ENCODE peak calls at places on chromosomes 2 and 18, in ten cellular contexts. One of them, this sample, is unnamed.

GRCh38 chr2:236090027-236090382 is 78.2 kb downstream of the GBX2 start:
- DNase-seq in bronchial epithelial cell: no peak
- DNase-seq in heart right ventricle: no peak
- DNase-seq in AG09319: no peak
- DNase-seq in fibroblast of villous mesenchyme: no peak
- DNase-seq in B cell: no peak
- DNase-seq in CD4-positive, alpha-beta T cell: no peak
- DNase-seq in WERI-Rb-1: no peak
- DNase-seq in Calu3: no peak
- DNase-seq in PC-9: no peak
- DNase-seq in this sample: no peak

GRCh38 chr2:143994936-143995335 is 525.0 kb downstream of the ZEB2 start:
- DNase-seq in heart right ventricle: no peak
- DNase-seq in bronchial epithelial cell: no peak
- DNase-seq in fibroblast of villous mesenchyme: no peak
- DNase-seq in PC-9: no peak
- DNase-seq in AG09319: no peak
- DNase-seq in CD4-positive, alpha-beta T cell: no peak
- DNase-seq in B cell: no peak
- DNase-seq in Calu3: no peak
- DNase-seq in WERI-Rb-1: no peak
- DNase-seq in this sample: no peak

GRCh38 chr2:160406591-160407392 is 86.8 kb downstream of the RBMS1 start:
- DNase-seq in B cell: peak
- DNase-seq in heart right ventricle: peak
- DNase-seq in AG09319: no peak
- DNase-seq in Calu3: peak
- DNase-seq in fibroblast of villous mesenchyme: peak
- DNase-seq in PC-9: peak
- DNase-seq in CD4-positive, alpha-beta T cell: peak
- DNase-seq in WERI-Rb-1: peak
- DNase-seq in bronchial epithelial cell: peak
- DNase-seq in this sample: no peak

GRCh38 chr2:205654878-205655601 is 27.3 kb upstream of the NRP2 start:
- DNase-seq in Calu3: no peak
- DNase-seq in WERI-Rb-1: no peak
- DNase-seq in bronchial epithelial cell: peak
- DNase-seq in heart right ventricle: no peak
- DNase-seq in B cell: no peak
- DNase-seq in AG09319: no peak
- DNase-seq in PC-9: no peak
- DNase-seq in fibroblast of villous mesenchyme: peak
- DNase-seq in CD4-positive, alpha-beta T cell: no peak
- DNase-seq in this sample: no peak

GRCh38 chr18:59744271-59744721 is 47.1 kb upstream of the CCBE1 start:
- DNase-seq in PC-9: no peak
- DNase-seq in heart right ventricle: no peak
- DNase-seq in WERI-Rb-1: no peak
- DNase-seq in CD4-positive, alpha-beta T cell: no peak
- DNase-seq in B cell: no peak
- DNase-seq in bronchial epithelial cell: peak
- DNase-seq in Calu3: no peak
- DNase-seq in AG09319: peak
- DNase-seq in fibroblast of villous mesenchyme: peak
- DNase-seq in this sample: peak

GRCh38 chr2:152098033-152098797 is 629 bp downstream of the CACNB4 start:
- DNase-seq in AG09319: no peak
- DNase-seq in B cell: no peak
- DNase-seq in PC-9: peak
- DNase-seq in bronchial epithelial cell: no peak
- DNase-seq in CD4-positive, alpha-beta T cell: no peak
- DNase-seq in WERI-Rb-1: no peak
- DNase-seq in fibroblast of villous mesenchyme: peak
- DNase-seq in Calu3: peak
- DNase-seq in heart right ventricle: peak
- DNase-seq in this sample: no peak

GRCh38 chr2:42917374-42918017 is 125.1 kb upstream of the HAAO start:
- DNase-seq in WERI-Rb-1: no peak
- DNase-seq in B cell: no peak
- DNase-seq in fibroblast of villous mesenchyme: peak
- DNase-seq in CD4-positive, alpha-beta T cell: no peak
- DNase-seq in Calu3: no peak
- DNase-seq in bronchial epithelial cell: no peak
- DNase-seq in heart right ventricle: peak
- DNase-seq in PC-9: peak
- DNase-seq in AG09319: no peak
- DNase-seq in this sample: no peak

GRCh38 chr2:43161650-43162542 is 64.5 kb downstream of the ZFP36L2 start:
- DNase-seq in CD4-positive, alpha-beta T cell: no peak
- DNase-seq in WERI-Rb-1: no peak
- DNase-seq in fibroblast of villous mesenchyme: no peak
- DNase-seq in PC-9: no peak
- DNase-seq in B cell: peak
- DNase-seq in bronchial epithelial cell: no peak
- DNase-seq in Calu3: no peak
- DNase-seq in heart right ventricle: no peak
- DNase-seq in AG09319: no peak
- DNase-seq in this sample: no peak

GRCh38 chr18:11719621-11720020 is 30.6 kb downstream of the GNAL start:
- DNase-seq in AG09319: no peak
- DNase-seq in heart right ventricle: no peak
- DNase-seq in WERI-Rb-1: no peak
- DNase-seq in CD4-positive, alpha-beta T cell: no peak
- DNase-seq in bronchial epithelial cell: no peak
- DNase-seq in B cell: no peak
- DNase-seq in fibroblast of villous mesenchyme: no peak
- DNase-seq in PC-9: no peak
- DNase-seq in Calu3: no peak
- DNase-seq in this sample: no peak

GRCh38 chr2:28408764-28409599 is 16.3 kb downstream of the FOSL2 start:
- DNase-seq in fibroblast of villous mesenchyme: peak
- DNase-seq in bronchial epithelial cell: peak
- DNase-seq in PC-9: peak
- DNase-seq in AG09319: no peak
- DNase-seq in Calu3: peak
- DNase-seq in CD4-positive, alpha-beta T cell: peak
- DNase-seq in B cell: no peak
- DNase-seq in heart right ventricle: no peak
- DNase-seq in WERI-Rb-1: no peak
- DNase-seq in this sample: no peak

GRCh38 chr2:212649646-212650045 is 111.0 kb upstream of the ERBB4 start:
- DNase-seq in CD4-positive, alpha-beta T cell: no peak
- DNase-seq in heart right ventricle: no peak
- DNase-seq in bronchial epithelial cell: no peak
- DNase-seq in WERI-Rb-1: no peak
- DNase-seq in fibroblast of villous mesenchyme: no peak
- DNase-seq in B cell: no peak
- DNase-seq in AG09319: no peak
- DNase-seq in Calu3: no peak
- DNase-seq in PC-9: no peak
- DNase-seq in this sample: no peak

GRCh38 chr18:77870894-77871293 is 621.2 kb downstream of the GALR1 start:
- DNase-seq in bronchial epithelial cell: no peak
- DNase-seq in PC-9: no peak
- DNase-seq in AG09319: no peak
- DNase-seq in WERI-Rb-1: no peak
- DNase-seq in fibroblast of villous mesenchyme: no peak
- DNase-seq in CD4-positive, alpha-beta T cell: no peak
- DNase-seq in Calu3: no peak
- DNase-seq in B cell: no peak
- DNase-seq in heart right ventricle: no peak
- DNase-seq in this sample: no peak

GRCh38 chr18:77865853-77866252 is 616.2 kb downstream of the GALR1 start:
- DNase-seq in PC-9: no peak
- DNase-seq in CD4-positive, alpha-beta T cell: no peak
- DNase-seq in Calu3: no peak
- DNase-seq in AG09319: no peak
- DNase-seq in heart right ventricle: no peak
- DNase-seq in fibroblast of villous mesenchyme: no peak
- DNase-seq in WERI-Rb-1: no peak
- DNase-seq in B cell: no peak
- DNase-seq in bronchial epithelial cell: no peak
- DNase-seq in this sample: no peak

GRCh38 chr18:77862358-77862757 is 612.7 kb downstream of the GALR1 start:
- DNase-seq in Calu3: no peak
- DNase-seq in fibroblast of villous mesenchyme: no peak
- DNase-seq in PC-9: no peak
- DNase-seq in bronchial epithelial cell: no peak
- DNase-seq in B cell: no peak
- DNase-seq in WERI-Rb-1: no peak
- DNase-seq in CD4-positive, alpha-beta T cell: no peak
- DNase-seq in heart right ventricle: no peak
- DNase-seq in AG09319: no peak
- DNase-seq in this sample: no peak

GRCh38 chr18:77870238-77870637 is 620.6 kb downstream of the GALR1 start:
- DNase-seq in CD4-positive, alpha-beta T cell: no peak
- DNase-seq in B cell: no peak
- DNase-seq in PC-9: no peak
- DNase-seq in heart right ventricle: peak
- DNase-seq in WERI-Rb-1: no peak
- DNase-seq in fibroblast of villous mesenchyme: no peak
- DNase-seq in Calu3: no peak
- DNase-seq in AG09319: no peak
- DNase-seq in bronchial epithelial cell: no peak
- DNase-seq in this sample: no peak

GRCh38 chr18:77866309-77866708 is 616.7 kb downstream of the GALR1 start:
- DNase-seq in bronchial epithelial cell: no peak
- DNase-seq in Calu3: no peak
- DNase-seq in CD4-positive, alpha-beta T cell: no peak
- DNase-seq in WERI-Rb-1: no peak
- DNase-seq in B cell: no peak
- DNase-seq in PC-9: no peak
- DNase-seq in fibroblast of villous mesenchyme: no peak
- DNase-seq in heart right ventricle: no peak
- DNase-seq in AG09319: no peak
- DNase-seq in this sample: no peak
- TF ChIP-seq CTCF in bronchial epithelial cell: no peak
- TF ChIP-seq CTCF in Calu3: no peak
- TF ChIP-seq CTCF in CD4-positive, alpha-beta T cell: no peak
- TF ChIP-seq CTCF in WERI-Rb-1: peak
- TF ChIP-seq CTCF in B cell: no peak
- TF ChIP-seq CTCF in PC-9: no peak
- TF ChIP-seq CTCF in fibroblast of villous mesenchyme: no peak
- TF ChIP-seq CTCF in heart right ventricle: no peak
- TF ChIP-seq CTCF in AG09319: no peak
- TF ChIP-seq CTCF in this sample: no peak

DNA sequence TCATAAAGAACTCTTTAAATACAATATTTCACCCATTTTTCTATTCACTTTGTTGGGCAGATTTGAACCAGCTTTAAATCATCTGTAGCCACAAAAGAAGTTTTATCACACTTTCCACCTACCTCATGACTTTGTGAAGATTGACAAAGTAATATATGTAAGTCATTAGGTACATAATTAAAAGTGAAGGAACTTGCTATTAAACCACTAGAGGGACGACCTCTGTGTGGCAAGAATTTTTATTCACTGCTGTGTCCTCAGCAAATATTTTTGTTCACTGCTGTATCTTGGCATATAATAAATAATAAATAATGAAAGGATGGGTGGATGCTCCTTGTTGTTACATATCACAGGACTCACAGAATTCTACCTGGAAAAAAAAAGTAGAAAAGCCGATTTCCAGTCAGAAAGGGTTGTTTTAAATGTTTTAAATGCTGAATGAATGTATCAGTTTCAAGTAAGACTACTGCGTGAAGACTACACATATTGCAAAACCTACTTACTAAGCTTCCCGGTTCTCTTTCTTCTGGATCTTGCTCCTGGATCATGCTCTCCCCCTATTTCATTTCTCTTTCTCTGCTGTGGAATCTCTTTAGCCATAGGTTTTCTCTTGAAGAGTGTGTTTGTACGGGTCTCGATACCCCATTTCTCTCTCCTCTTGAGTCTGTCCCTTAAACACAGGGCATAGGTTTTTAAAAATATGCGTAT is 44.8 kb downstream of the KCMF1 start:
- DNase-seq in CD4-positive, alpha-beta T cell: no peak
- DNase-seq in bronchial epithelial cell: no peak
- DNase-seq in PC-9: no peak
- DNase-seq in AG09319: no peak
- DNase-seq in Calu3: no peak
- DNase-seq in WERI-Rb-1: no peak
- DNase-seq in heart right ventricle: no peak
- DNase-seq in B cell: no peak
- DNase-seq in fibroblast of villous mesenchyme: peak
- DNase-seq in this sample: no peak
- TF ChIP-seq CTCF in CD4-positive, alpha-beta T cell: no peak
- TF ChIP-seq CTCF in bronchial epithelial cell: no peak
- TF ChIP-seq CTCF in PC-9: no peak
- TF ChIP-seq CTCF in AG09319: no peak
- TF ChIP-seq CTCF in Calu3: peak
- TF ChIP-seq CTCF in WERI-Rb-1: no peak
- TF ChIP-seq CTCF in heart right ventricle: no peak
- TF ChIP-seq CTCF in B cell: peak
- TF ChIP-seq CTCF in fibroblast of villous mesenchyme: peak
- TF ChIP-seq CTCF in this sample: peak

GRCh38 chr18:70454705-70455322 is 166.0 kb downstream of the SOCS6 start:
- DNase-seq in B cell: no peak
- DNase-seq in AG09319: peak
- DNase-seq in Calu3: peak
- DNase-seq in PC-9: peak
- DNase-seq in CD4-positive, alpha-beta T cell: no peak
- DNase-seq in fibroblast of villous mesenchyme: peak
- DNase-seq in heart right ventricle: no peak
- DNase-seq in WERI-Rb-1: peak
- DNase-seq in bronchial epithelial cell: peak
- DNase-seq in this sample: peak
- TF ChIP-seq CTCF in B cell: peak
- TF ChIP-seq CTCF in AG09319: peak
- TF ChIP-seq CTCF in Calu3: peak
- TF ChIP-seq CTCF in PC-9: peak
- TF ChIP-seq CTCF in CD4-positive, alpha-beta T cell: peak
- TF ChIP-seq CTCF in fibroblast of villous mesenchyme: peak
- TF ChIP-seq CTCF in heart right ventricle: peak
- TF ChIP-seq CTCF in WERI-Rb-1: peak
- TF ChIP-seq CTCF in bronchial epithelial cell: peak
- TF ChIP-seq CTCF in this sample: peak

DNA sequence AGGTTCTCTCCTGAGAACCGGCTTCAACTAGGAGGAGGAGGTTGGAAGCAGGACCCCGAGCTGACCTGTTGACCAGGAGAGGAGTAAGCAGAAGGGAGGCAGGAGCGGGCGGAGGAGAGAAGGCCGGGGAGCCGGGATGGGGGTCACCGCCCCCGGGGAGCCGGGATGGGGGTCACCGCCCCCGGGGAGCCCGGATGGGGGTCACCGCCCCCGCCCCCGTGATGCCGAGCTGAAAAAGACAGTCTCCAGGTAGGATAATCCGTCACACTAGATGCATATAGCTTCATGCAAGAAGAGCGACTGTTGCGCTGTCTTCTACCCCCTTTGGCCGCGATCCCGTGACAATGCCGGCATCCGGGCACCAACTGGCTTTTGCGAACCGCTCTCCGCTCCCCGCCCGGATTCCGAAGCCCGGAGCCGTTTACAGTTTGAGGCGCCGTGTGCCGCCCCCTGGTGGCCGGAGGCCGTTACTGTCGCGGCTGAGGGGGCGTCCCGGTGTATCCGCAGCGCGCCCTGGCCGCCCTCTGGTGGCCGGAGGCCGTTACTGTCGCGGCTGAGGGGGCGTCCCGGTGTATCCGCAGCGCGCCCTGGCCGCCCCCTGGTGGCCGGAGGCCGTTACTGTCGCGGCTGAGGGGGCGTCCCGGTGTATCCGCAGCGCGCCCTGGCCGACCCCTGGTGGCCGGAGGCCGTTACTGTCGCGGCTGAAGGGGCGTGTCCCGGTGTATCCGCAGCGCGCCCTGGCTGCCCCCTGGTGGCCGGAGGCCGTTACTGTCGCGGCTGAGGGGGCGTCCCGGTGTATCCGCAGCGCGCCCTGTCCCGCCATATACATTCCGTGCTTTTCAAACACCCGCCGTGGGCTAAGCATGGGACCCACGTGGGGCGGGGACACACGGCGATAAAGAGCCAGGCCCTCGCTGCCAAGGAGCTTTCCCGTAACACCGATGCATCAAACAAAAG is 89.6 kb downstream of the ACTR3 start:
- DNase-seq in WERI-Rb-1: peak
- DNase-seq in PC-9: no peak
- DNase-seq in Calu3: no peak
- DNase-seq in heart right ventricle: no peak
- DNase-seq in bronchial epithelial cell: no peak
- DNase-seq in fibroblast of villous mesenchyme: no peak
- DNase-seq in B cell: peak
- DNase-seq in CD4-positive, alpha-beta T cell: no peak
- DNase-seq in AG09319: no peak
- DNase-seq in this sample: no peak
- TF ChIP-seq CTCF in WERI-Rb-1: peak
- TF ChIP-seq CTCF in PC-9: peak
- TF ChIP-seq CTCF in Calu3: peak
- TF ChIP-seq CTCF in heart right ventricle: peak
- TF ChIP-seq CTCF in bronchial epithelial cell: peak
- TF ChIP-seq CTCF in fibroblast of villous mesenchyme: peak
- TF ChIP-seq CTCF in B cell: peak
- TF ChIP-seq CTCF in CD4-positive, alpha-beta T cell: peak
- TF ChIP-seq CTCF in AG09319: peak
- TF ChIP-seq CTCF in this sample: peak

This sample was measured in AG04450.